ENCODE peak calls at places on chromosomes 5 and 9, in nine cellular contexts. Z, B, E, Q, G, C, V, P and D are unnamed samples.

GRCh38 chr5:15598294-15598902 is 98.4 kb downstream of the FBXL7 start:
- DNase-seq in E (no peak), G (no peak), C (no peak), P (no peak), B (no peak), Q (peak), V (no peak), Z (no peak), D (no peak)

GRCh38 chr5:32571128-32571527 is 14.2 kb upstream of the SUB1 start:
- DNase-seq in Z (no peak), G (no peak), Q (no peak), E (no peak), V (no peak), C (no peak), P (no peak), B (no peak), D (no peak)

GRCh38 chr5:170694911-170695310 is 88.6 kb upstream of the GABRP start:
- DNase-seq in E (no peak), Q (no peak), G (no peak), B (no peak), C (no peak), P (no peak), V (no peak), Z (no peak), D (no peak)

GRCh38 chr5:39253211-39253610 is 33.8 kb upstream of the FYB1 start:
- DNase-seq in G (no peak), V (no peak), P (no peak), E (no peak), Q (no peak), B (peak), C (no peak), Z (peak), D (no peak)

GRCh38 chr5:132089363-132089762 is 15.8 kb downstream of the CSF2 start:
- DNase-seq in P (no peak), V (no peak), G (no peak), Q (no peak), E (no peak), Z (no peak), B (no peak), C (no peak), D (no peak)

GRCh38 chr9:93185261-93186150 is 1.6 kb downstream of the WNK2 start:
- DNase-seq in Z (no peak), B (no peak), G (no peak), P (no peak), C (no peak), E (no peak), Q (no peak), V (no peak), D (no peak)

GRCh38 chr5:15008476-15008875 is 136.9 kb upstream of the ANKH start:
- DNase-seq in Z (peak), E (peak), Q (peak), P (no peak), G (no peak), B (peak), V (peak), C (peak), D (peak)

GRCh38 chr9:135551456-135551855 is 5.5 kb downstream of the OBP2A start:
- DNase-seq in V (no peak), C (no peak), Z (no peak), B (no peak), P (no peak), Q (no peak), E (no peak), G (no peak), D (no peak)

GRCh38 chr9:79734989-79735779 is 163.4 kb downstream of the TLE4 start:
- DNase-seq in V (no peak), G (no peak), P (no peak), B (no peak), Q (no peak), Z (no peak), C (no peak), E (no peak), D (no peak)

GRCh38 chr9:97563458-97564135 is 62.1 kb downstream of the TMOD1 start:
- DNase-seq in Z (no peak), E (no peak), C (peak), Q (no peak), V (no peak), G (no peak), B (no peak), P (no peak), D (no peak)

GRCh38 chr5:150585781-150586461 is 54.5 kb upstream of the SYNPO start:
- DNase-seq in G (no peak), V (peak), C (peak), E (no peak), B (no peak), Z (no peak), Q (no peak), P (no peak), D (no peak)

GRCh38 chr9:132141948-132142594 is 19.8 kb upstream of the NTNG2 start:
- DNase-seq in C (no peak), Q (no peak), P (no peak), V (no peak), G (no peak), E (no peak), Z (no peak), B (no peak), D (no peak)

GRCh38 chr9:4371108-4371507 is 71.2 kb upstream of the GLIS3 start:
- DNase-seq in P (no peak), Q (peak), B (peak), Z (peak), C (no peak), G (no peak), E (no peak), V (no peak), D (no peak)

GRCh38 chr5:133900498-133901270 is 67.7 kb downstream of the C5orf15 start:
- DNase-seq in Z (no peak), Q (no peak), G (no peak), B (no peak), V (no peak), E (no peak), C (no peak), P (no peak), D (no peak)

GRCh38 chr5:136070486-136071285 is 41.9 kb downstream of the TGFBI start:
- DNase-seq in Q (no peak), B (no peak), G (no peak), Z (no peak), V (no peak), C (no peak), P (no peak), E (no peak), D (no peak)

GRCh38 chr5:115355777-115356381 is 59.4 kb upstream of the CCDC112 start:
- DNase-seq in C (no peak), Q (no peak), P (no peak), V (no peak), G (no peak), B (no peak), E (no peak), Z (no peak), D (no peak)

GRCh38 chr9:23824241-23825142 is 1.5 kb downstream of the ELAVL2 start:
- DNase-seq in C (peak), P (no peak), V (peak), E (peak), B (no peak), Z (no peak), G (no peak), Q (peak), D (no peak)

GRCh38 chr9:82255533-82255932 is 267.0 kb downstream of the SPATA31D1 start:
- DNase-seq in E (no peak), Z (no peak), V (no peak), G (no peak), C (no peak), P (no peak), B (no peak), Q (no peak), D (no peak)

GRCh38 chr5:178576591-178577351 is 13.4 kb downstream of the COL23A1 start:
- DNase-seq in Q (peak), Z (no peak), V (no peak), G (no peak), B (no peak), E (no peak), C (no peak), P (no peak), D (no peak)

GRCh38 chr5:82160948-82161347 is 117.2 kb downstream of the RPS23 start:
- DNase-seq in P (no peak), E (no peak), Z (no peak), Q (no peak), G (no peak), C (no peak), V (no peak), B (no peak), D (no peak)

GRCh38 chr5:14447958-14448881 is 133.4 kb upstream of the OTULINL start:
- DNase-seq in B (peak), V (no peak), P (no peak), Q (no peak), C (peak), Z (no peak), E (no peak), G (no peak), D (no peak)

GRCh38 chr5:89279458-89280036 is 396.6 kb upstream of the MEF2C start:
- DNase-seq in C (no peak), V (no peak), Z (no peak), G (no peak), P (no peak), B (no peak), Q (no peak), E (no peak), D (no peak)

GRCh38 chr5:89281211-89281610 is 398.2 kb upstream of the MEF2C start:
- DNase-seq in V (no peak), G (no peak), Z (no peak), E (no peak), P (no peak), C (no peak), B (no peak), Q (no peak), D (no peak)

GRCh38 chr5:89282038-89282831 is 399.3 kb upstream of the MEF2C start:
- DNase-seq in B (no peak), Z (no peak), P (no peak), Q (no peak), C (no peak), E (no peak), V (no peak), G (no peak), D (no peak)

GRCh38 chr5:89277791-89278190 is 394.8 kb upstream of the MEF2C start:
- DNase-seq in E (no peak), V (no peak), C (no peak), Z (peak), Q (no peak), P (no peak), B (no peak), G (no peak), D (no peak)

DNA sequence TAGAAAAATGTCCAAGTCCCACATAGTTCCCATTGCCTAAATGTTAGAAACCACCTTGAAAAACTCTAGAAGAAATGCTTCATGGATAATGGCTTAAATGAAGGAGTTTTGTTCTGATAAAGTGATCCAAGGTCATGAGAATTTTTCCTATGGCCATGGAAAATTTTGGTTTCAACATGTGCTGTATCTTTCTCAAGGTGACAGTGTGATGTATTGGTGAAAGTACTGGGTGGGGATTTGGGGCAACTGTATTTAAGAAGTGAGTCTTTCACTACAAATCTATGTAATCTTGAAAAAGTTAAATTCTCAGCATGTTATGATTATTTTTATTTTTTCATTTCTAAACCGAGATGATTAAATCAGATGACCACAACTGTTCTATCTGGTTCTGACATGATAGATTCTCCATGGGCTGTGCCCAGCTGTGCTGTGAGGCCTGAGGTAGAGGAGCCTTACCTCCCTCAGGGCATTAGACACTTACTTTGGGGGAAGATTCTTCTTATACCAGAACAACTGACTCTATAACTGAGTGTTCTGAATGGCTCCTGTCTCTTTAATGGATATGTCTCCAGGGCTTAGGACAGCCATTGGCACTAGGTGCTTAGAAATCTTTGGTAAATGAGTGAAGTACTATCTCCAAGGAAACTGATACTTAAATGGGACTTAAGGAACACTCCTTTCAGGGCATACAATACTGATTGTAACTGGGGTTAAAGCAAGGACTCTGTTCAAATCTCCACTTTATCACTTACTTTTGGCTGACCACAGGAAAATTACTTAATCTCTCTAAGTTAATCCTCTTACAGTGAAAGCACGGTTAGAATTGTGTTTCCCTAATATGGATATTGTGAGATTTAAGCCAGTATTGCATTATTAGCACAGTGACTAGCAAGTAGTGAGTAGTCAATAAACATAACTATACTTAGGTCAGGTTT is 397.4 kb upstream of the MEF2C start:
- DNase-seq in Z (no peak), C (no peak), E (no peak), V (no peak), P (no peak), B (peak), Q (no peak), G (no peak), D (no peak)
- H3K4me3 ChIP-seq in Z (no peak), C (no peak), E (no peak), V (no peak), P (no peak), B (no peak), Q (no peak), G (no peak), D (no peak)

DNA sequence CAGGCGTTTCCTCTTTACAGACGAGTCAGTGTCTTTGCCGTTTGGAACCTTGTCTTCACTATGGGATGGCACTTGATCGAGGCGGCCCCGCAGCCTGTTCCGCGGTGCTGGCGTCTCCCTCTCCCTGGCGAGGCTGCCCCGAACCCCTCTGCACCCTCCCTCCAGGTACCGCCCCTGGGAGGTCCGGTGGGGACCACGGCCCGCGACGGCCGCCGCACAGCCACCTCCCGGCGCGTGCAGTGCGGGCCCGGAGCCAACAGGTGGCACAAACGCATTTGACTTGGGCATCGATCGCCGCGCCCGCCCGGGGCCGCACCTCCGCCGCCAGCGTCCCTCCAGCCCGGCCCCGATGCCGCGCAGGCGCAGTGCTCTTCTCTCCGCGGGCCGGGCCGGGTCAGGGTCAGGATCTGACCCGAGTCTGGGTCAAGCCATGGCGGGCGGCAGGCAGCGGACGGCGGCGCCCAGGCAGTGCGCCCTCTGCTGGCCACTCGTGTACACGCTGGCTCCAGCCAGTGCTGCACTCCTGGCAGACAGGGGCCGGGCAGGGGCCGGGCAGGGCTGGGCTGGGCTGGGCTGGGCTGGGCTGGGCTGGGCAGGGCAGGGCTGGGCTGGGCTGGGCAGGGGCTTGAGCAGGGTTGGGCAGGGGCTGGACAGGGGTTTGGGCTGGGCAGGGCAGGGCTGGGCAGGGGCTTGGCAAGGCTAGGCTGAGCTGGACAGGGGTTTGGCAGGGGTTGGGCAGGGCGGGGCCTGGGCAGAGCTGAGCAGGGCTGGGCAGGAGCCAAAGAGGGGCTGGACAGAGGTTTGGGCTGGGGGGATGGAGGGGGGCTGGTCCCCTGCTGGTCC is 155.8 kb upstream of the IRX4 start:
- DNase-seq in P (peak), E (peak), G (peak), Q (peak), B (peak), V (peak), C (peak), Z (peak), D (no peak)
- H3K4me3 ChIP-seq in P (peak), E (no peak), G (no peak), Q (peak), B (peak), V (peak), C (no peak), Z (no peak), D (peak)

GRCh38 chr9:72060513-72060912 is at the start of gene C9orf57:
- DNase-seq in B (no peak), E (no peak), P (no peak), G (no peak), Q (no peak), V (no peak), C (no peak), Z (no peak), D (no peak)

GRCh38 chr9:72065076-72065475 is 4.7 kb upstream of the C9orf57 start:
- DNase-seq in P (no peak), C (no peak), E (no peak), V (no peak), B (peak), G (no peak), Z (no peak), Q (no peak), D (no peak)
- H3K4me3 ChIP-seq in P (no peak), C (no peak), E (no peak), V (no peak), B (no peak), G (no peak), Z (no peak), Q (no peak), D (no peak)

GRCh38 chr5:96962540-96962991 is 26.7 kb downstream of the LNPEP start:
- DNase-seq in V (no peak), E (no peak), G (peak), Q (no peak), C (no peak), B (no peak), Z (no peak), P (peak), D (no peak)
- H3K4me3 ChIP-seq in V (no peak), E (no peak), G (peak), Q (no peak), C (no peak), B (no peak), Z (no peak), P (peak), D (no peak)

DNA sequence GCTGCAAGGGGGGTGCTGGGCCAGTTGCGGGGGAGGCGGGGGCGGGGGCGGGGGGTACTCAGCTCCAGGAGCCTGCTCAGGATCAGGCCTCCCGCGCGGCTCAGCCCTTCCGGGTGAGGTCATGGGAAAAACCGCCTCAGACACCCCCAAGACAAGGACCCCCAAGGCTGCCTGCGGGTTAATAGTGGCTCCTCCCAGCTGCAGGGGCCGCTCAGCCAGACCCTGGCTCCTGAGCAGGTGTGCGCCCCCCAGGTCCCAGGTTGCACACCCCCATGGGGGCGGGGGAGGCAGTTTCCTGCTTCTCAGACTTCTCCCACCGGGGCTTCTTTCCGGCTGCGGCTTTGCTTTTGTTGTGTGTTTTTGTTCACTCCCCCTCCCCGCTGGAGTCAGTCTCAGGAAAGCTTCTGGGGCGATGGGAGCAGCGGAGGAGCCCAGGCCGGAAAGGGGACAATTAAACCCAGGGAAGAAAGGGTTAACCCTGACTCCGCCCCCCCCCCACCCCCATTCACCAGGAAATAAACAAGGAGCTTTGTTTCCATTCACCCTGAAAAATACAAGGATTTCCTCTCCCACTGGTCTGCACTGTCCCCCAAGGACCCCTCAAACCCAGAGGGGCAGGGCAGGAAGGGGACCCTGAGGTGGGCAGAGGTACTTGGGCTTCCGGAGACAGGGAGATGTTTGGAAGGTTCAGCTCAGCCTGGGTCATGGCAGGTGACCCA is 42.3 kb upstream of the NOTCH1 start:
- DNase-seq in V (peak), G (no peak), B (peak), E (no peak), Z (no peak), Q (no peak), C (no peak), P (peak), D (no peak)
- H3K4me3 ChIP-seq in V (no peak), G (no peak), B (no peak), E (no peak), Z (no peak), Q (no peak), C (no peak), P (peak), D (no peak)

GRCh38 chr5:77621440-77621839 is 17.1 kb downstream of the OTP start:
- DNase-seq in V (no peak), E (no peak), P (no peak), Q (no peak), Z (no peak), B (no peak), C (no peak), G (no peak), D (no peak)
- H3K4me3 ChIP-seq in V (no peak), E (no peak), P (no peak), Q (no peak), Z (no peak), B (no peak), C (no peak), G (no peak), D (no peak)